ENCODE peak calls at places on chromosomes 4 and X, in four cellular contexts. X, P, E and D are unnamed samples. For H3K27me3 and H3K4me1, the result is how much of the 10 kb centered on the place peaks cover.

GRCh38 chrX:30561191-30561590 is 16.4 kb downstream of the TASL start:
- DNase-seq in E (no peak), X (no peak), P (no peak), D (no peak)

GRCh38 chrX:53714580-53715335 is 28.2 kb upstream of the HUWE1 start:
- DNase-seq in P (peak), E (peak), X (peak), D (peak)

GRCh38 chr4:153142700-153143438 is 61.4 kb upstream of the TRIM2 start:
- DNase-seq in X (no peak), E (peak), P (peak), D (peak)

GRCh38 chr4:54228064-54228527 is 997 bp upstream of the PDGFRA start:
- DNase-seq in E (no peak), X (no peak), P (peak), D (no peak)

GRCh38 chrX:39826813-39827543 is 270.8 kb downstream of the BCOR start:
- DNase-seq in P (no peak), X (no peak), E (no peak), D (no peak)

GRCh38 chr4:86972997-86973396 is 38.2 kb downstream of the AFF1 start:
- DNase-seq in E (no peak), P (peak), X (no peak), D (no peak)

GRCh38 chr4:77052352-77052751 is 23.4 kb downstream of the CCNI start:
- DNase-seq in P (peak), E (peak), X (peak), D (peak)

GRCh38 chrX:54066841-54067240 is 22.6 kb upstream of the PHF8 start:
- DNase-seq in X (no peak), P (no peak), E (no peak), D (no peak)

GRCh38 chr4:75555294-75556164 is at the start of gene ODAPH:
- DNase-seq in X (no peak), E (no peak), P (peak), D (no peak)

GRCh38 chr4:26992657-26993361 is 132.2 kb downstream of the STIM2 start:
- DNase-seq in P (no peak), E (peak), X (no peak), D (no peak)

GRCh38 chrX:70552174-70552704 is 107.6 kb downstream of the DLG3 start:
- DNase-seq in E (no peak), P (no peak), X (no peak), D (no peak)

GRCh38 chr4:105145059-105145912 is 1.4 kb upstream of the TET2 start:
- DNase-seq in P (no peak), X (no peak), E (peak), D (peak)

GRCh38 chrX:46165411-46165810 is 379.8 kb downstream of the ZNF674 start:
- DNase-seq in X (no peak), E (no peak), P (no peak), D (no peak)

GRCh38 chrX:147962476-147962875 is 18.7 kb upstream of the FMR1NB start:
- DNase-seq in X (no peak), P (no peak), E (no peak), D (no peak)

GRCh38 chr4:7684294-7684693 is 249.6 kb upstream of the PSAPL1 start:
- DNase-seq in X (no peak), E (no peak), P (no peak), D (no peak)

GRCh38 chr4:69977582-69977981 is 12.1 kb upstream of the CSN2 start:
- DNase-seq in E (no peak), X (no peak), P (no peak), D (no peak)

GRCh38 chr4:170697045-170697444 is 607.3 kb upstream of the AADAT start:
- DNase-seq in X (no peak), P (no peak), E (no peak), D (no peak)

GRCh38 chrX:39063702-39064101 is 262.4 kb downstream of the MID1IP1 start:
- DNase-seq in P (no peak), E (no peak), X (no peak), D (no peak)

GRCh38 chr4:110087116-110087708 is 111.2 kb downstream of the ELOVL6 start:
- DNase-seq in X (no peak), P (no peak), E (peak), D (no peak)

GRCh38 chrX:9464435-9465371 is at the start of gene TBL1X:
- DNase-seq in E (peak), P (peak), X (peak), D (peak)

GRCh38 chrX:9465380-9466114 is 689 bp downstream of the TBL1X start:
- DNase-seq in X (peak), E (peak), P (peak), D (peak)

GRCh38 chrX:9467181-9467580 is 2.3 kb downstream of the TBL1X start:
- DNase-seq in E (no peak), P (no peak), X (no peak), D (no peak)

GRCh38 chrX:9466711-9467110 is 1.9 kb downstream of the TBL1X start:
- DNase-seq in E (no peak), P (no peak), X (no peak), D (peak)

DNA sequence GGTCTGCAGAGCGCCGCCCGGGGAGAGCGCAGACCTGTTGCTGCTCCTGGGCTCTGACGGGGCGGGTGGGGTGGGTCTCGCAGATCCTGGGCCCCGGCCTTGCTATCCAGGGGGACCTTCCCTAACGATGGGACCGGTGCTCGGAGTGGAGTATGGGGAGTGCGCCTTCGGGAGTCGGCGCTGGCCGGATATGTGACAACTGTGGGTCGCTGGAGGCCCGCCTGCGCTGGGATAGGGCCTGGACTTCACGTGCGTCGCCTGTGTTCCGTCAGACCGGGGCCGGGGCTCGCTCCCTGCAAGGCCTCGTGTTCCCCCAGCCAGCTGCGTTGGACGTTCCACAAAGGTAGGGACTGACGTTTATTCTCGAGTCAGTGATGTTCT is 1.2 kb downstream of the TBL1X start:
- DNase-seq in X (peak), E (peak), P (peak), D (peak)
- H3K4me3 ChIP-seq in X (peak), E (peak), P (peak), D (peak)

DNA sequence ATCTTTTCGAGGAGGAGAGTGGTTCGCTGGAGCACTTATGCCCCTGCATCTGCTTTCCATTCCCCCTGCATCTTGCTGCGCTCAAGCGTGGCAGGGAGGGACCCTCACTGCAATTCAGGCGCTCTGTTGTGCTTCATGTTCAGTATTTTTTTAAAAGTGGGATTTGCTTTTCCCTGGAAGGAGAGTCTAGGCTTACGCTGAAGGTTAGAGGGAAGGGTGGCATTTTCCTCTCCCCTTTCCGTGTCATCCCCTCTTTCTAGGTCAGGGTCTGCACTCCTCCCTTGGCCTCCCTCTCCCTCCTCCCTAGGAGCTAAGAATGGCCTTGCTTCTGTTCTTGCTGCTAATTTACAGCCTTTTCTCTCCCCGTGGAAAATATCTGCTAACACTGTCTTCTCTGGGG is 202.1 kb upstream of the LEF1 start:
- DNase-seq in P (no peak), X (no peak), E (no peak), D (no peak)
- H3K27me3 ChIP-seq in P (under half), X (under half), E (under half), D (under half)

GRCh38 chr4:140091305-140091704 is 62.7 kb downstream of the MAML3 start:
- DNase-seq in X (no peak), E (peak), P (no peak), D (no peak)

GRCh38 chr4:140094701-140095420 is 59.1 kb downstream of the MAML3 start:
- DNase-seq in X (peak), P (peak), E (peak), D (peak)

GRCh38 chr4:140089216-140089615 is 64.8 kb downstream of the MAML3 start:
- DNase-seq in P (no peak), E (no peak), X (no peak), D (no peak)

GRCh38 chr4:140090215-140090731 is 63.7 kb downstream of the MAML3 start:
- DNase-seq in X (no peak), P (no peak), E (peak), D (no peak)

GRCh38 chr4:140092094-140092820 is 61.7 kb downstream of the MAML3 start:
- DNase-seq in P (peak), X (no peak), E (peak), D (no peak)
- H3K4me1 ChIP-seq in P (under half), X (under half), E (half or more), D (under half)

GRCh38 chrX:22445880-22446279 is 173.2 kb downstream of the CBLL2 start:
- DNase-seq in P (no peak), E (no peak), X (no peak), D (no peak)
- H3K4me3 ChIP-seq in P (no peak), E (no peak), X (no peak), D (no peak)

DNA sequence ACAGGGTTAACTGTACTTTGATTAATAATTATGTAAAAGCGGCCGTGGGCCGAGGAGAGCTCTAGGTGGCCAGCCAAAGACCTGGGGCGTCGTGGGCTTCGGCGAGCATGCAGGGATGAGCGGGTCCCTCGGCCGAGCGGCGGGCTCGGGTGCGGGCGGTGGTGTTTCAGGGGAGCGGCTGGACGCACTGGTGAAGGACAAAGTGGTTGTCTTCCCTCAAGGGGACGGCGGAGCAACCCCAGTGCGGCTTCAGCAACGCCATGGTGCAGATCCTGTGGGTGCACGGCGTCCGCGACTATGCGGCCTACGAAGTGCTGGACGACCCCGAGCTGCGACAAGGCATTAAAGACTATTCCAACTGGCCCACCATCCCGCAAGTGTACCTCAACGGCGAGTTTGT is 103.0 kb upstream of the C1GALT1C1 start:
- DNase-seq in E (no peak), X (no peak), P (no peak), D (no peak)
- H3K27me3 ChIP-seq in E (under half), X (under half), P (under half), D (under half)